ENCODE peak calls at places on chromosomes 1 and 21, in seven cellular contexts. U is cardiac muscle cell; K is heart right ventricle; A is stimulated activated naive CD8-positive, alpha-beta T cell treated with anti-CD3 and anti-CD28 coated beads, Interleukin-15, Interleukin-2, amounts not matched to agents 100 U/mL and 50 U/mL, for 24 hours; O is GM23248; H is GM13977; G is B cell. W is an unnamed sample.

GRCh38 chr1:27689423-27690173 is 17.6 kb upstream of the IFI6 start:
- DNase-seq in G (no peak), O (peak; percentile 76), U (peak; percentile 64), K (no peak), A (no peak), H (peak; percentile 43), W (no peak)

GRCh38 chr1:176462671-176463225 is at the start of gene PAPPA2:
- DNase-seq in G (no peak), K (no peak), H (no peak), U (no peak), O (no peak), A (no peak), W (no peak)

GRCh38 chr1:222276062-222276461 is 271.8 kb downstream of the HHIPL2 start:
- DNase-seq in G (no peak), A (no peak), O (no peak), U (no peak), K (no peak), H (no peak), W (no peak)

GRCh38 chr1:198932351-198932991 is 293.6 kb downstream of the PTPRC start:
- DNase-seq in H (no peak), U (no peak), K (no peak), A (no peak), O (no peak), G (no peak), W (no peak)

GRCh38 chr21:26769613-26770188 is 75.5 kb downstream of the ADAMTS1 start:
- DNase-seq in A (no peak), O (peak; percentile 78), G (no peak), H (no peak), U (peak; percentile 77), K (no peak), W (no peak)

GRCh38 chr21:20215959-20216358 is 782.2 kb upstream of the NCAM2 start:
- DNase-seq in A (no peak), G (no peak), O (no peak), K (no peak), H (no peak), U (no peak), W (no peak)

GRCh38 chr1:22710688-22711024 is at the start of gene EPHB2:
- DNase-seq in G (no peak), A (peak; percentile 44), K (peak; percentile 57), O (peak; percentile 75), H (peak; percentile 72), U (no peak), W (peak; percentile 42)

GRCh38 chr1:67004176-67004575 is 49.8 kb downstream of the SLC35D1 start:
- DNase-seq in G (no peak), H (no peak), K (no peak), A (no peak), U (no peak), O (no peak), W (no peak)

GRCh38 chr1:177181631-177182291 is 11.0 kb downstream of the BRINP2 start:
- DNase-seq in G (no peak), H (peak; percentile 76), K (peak; percentile 52), U (peak; percentile 66), A (peak; percentile 54), O (peak; percentile 75), W (peak; percentile 92)

GRCh38 chr1:32872189-32872898 is 1.6 kb upstream of the FNDC5 start:
- DNase-seq in A (peak; percentile 77), H (peak; percentile 81), U (peak; percentile 68), K (peak; percentile 59), G (peak; percentile 65), O (peak; percentile 52), W (peak; percentile 97)

GRCh38 chr1:74010206-74010605 is 187.8 kb downstream of the LRRIQ3 start:
- DNase-seq in K (no peak), G (no peak), A (no peak), U (no peak), O (no peak), H (no peak), W (peak; percentile 12)

GRCh38 chr1:94542088-94542671 is 621 bp upstream of the F3 start:
- DNase-seq in H (peak; percentile 29), U (peak; percentile 44), G (no peak), O (peak; percentile 72), K (peak; percentile 45), A (no peak), W (peak; percentile 39)

GRCh38 chr1:97334454-97334853 is 586.4 kb downstream of the DPYD start:
- DNase-seq in U (peak; percentile 65), A (no peak), K (no peak), O (peak; percentile 83), G (no peak), H (no peak), W (no peak)

GRCh38 chr1:150364231-150365003 is 470 bp downstream of the RPRD2 start:
- DNase-seq in K (peak; percentile 82), H (peak; percentile 44), U (peak; percentile 85), A (peak; percentile 83), G (peak; percentile 79), O (peak; percentile 90), W (peak; percentile 80)

GRCh38 chr1:29789221-29789909 is 553.0 kb downstream of the PTPRU start:
- DNase-seq in A (no peak), U (no peak), O (no peak), H (no peak), G (no peak), K (no peak), W (no peak)

GRCh38 chr1:1291611-1292441 is 11.6 kb downstream of the SCNN1D start:
- DNase-seq in A (peak; percentile 63), U (peak; percentile 72), G (peak; percentile 82), K (peak; percentile 56), O (peak; percentile 69), H (peak; percentile 89), W (peak; percentile 85)

GRCh38 chr1:17527036-17527914 is 12.2 kb upstream of the ARHGEF10L start:
- DNase-seq in K (no peak), H (no peak), O (peak; percentile 50), A (no peak), U (peak; percentile 53), G (no peak), W (no peak)

GRCh38 chr1:208189183-208189582 is 55.0 kb downstream of the PLXNA2 start:
- DNase-seq in G (no peak), O (peak; percentile 27), H (peak; percentile 56), A (no peak), U (no peak), K (no peak), W (no peak)

GRCh38 chr1:1862905-1863547 is 27.9 kb downstream of the GNB1 start:
- DNase-seq in U (no peak), H (no peak), A (no peak), K (no peak), O (peak; percentile 62), G (no peak), W (no peak)

GRCh38 chr1:115363171-115363570 is 25.1 kb upstream of the NGF start:
- DNase-seq in H (no peak), G (no peak), A (no peak), O (no peak), K (no peak), U (no peak), W (no peak)

GRCh38 chr1:29593601-29594382 is 357.5 kb downstream of the PTPRU start:
- DNase-seq in K (no peak), O (peak; percentile 29), H (no peak), A (no peak), G (no peak), U (no peak), W (no peak)

GRCh38 chr1:98420376-98421097 is 241.0 kb upstream of the SNX7 start:
- DNase-seq in K (no peak), G (no peak), A (no peak), H (no peak), U (no peak), O (peak; percentile 29), W (no peak)

GRCh38 chr1:66335125-66335524 is 198.8 kb upstream of the SGIP1 start:
- DNase-seq in G (no peak), K (no peak), U (no peak), A (no peak), O (no peak), H (no peak), W (no peak)

GRCh38 chr1:11594222-11594621 is 60.0 kb downstream of the FBXO2 start:
- DNase-seq in K (no peak), A (no peak), G (no peak), H (no peak), U (peak; percentile 64), O (peak; percentile 44), W (peak; percentile 53)

GRCh38 chr1:92211166-92211565 is 6.5 kb upstream of the C1orf146 start:
- DNase-seq in O (peak; percentile 86), H (no peak), G (no peak), A (no peak), K (no peak), U (peak; percentile 69), W (no peak)

GRCh38 chr21:43835861-43836260 is 29.2 kb upstream of the AGPAT3 start:
- DNase-seq in A (no peak), G (no peak), K (no peak), O (no peak), H (no peak), U (no peak), W (no peak)

GRCh38 chr1:41408691-41409090 is 47.5 kb downstream of the FOXO6 start:
- DNase-seq in O (no peak), H (no peak), A (no peak), G (no peak), U (no peak), K (no peak), W (no peak)

GRCh38 chr21:30446969-30447368 is 6.9 kb downstream of the KRTAP15-1 start:
- DNase-seq in H (no peak), O (no peak), G (no peak), U (no peak), A (no peak), K (no peak), W (no peak)

GRCh38 chr1:14877224-14877623 is 276.3 kb upstream of the TMEM51 start:
- DNase-seq in G (no peak), H (no peak), U (no peak), K (no peak), A (no peak), O (no peak), W (no peak)

GRCh38 chr1:111415461-111415860 is 12.1 kb downstream of the OVGP1 start:
- DNase-seq in O (no peak), K (no peak), H (no peak), A (no peak), U (no peak), G (no peak), W (no peak)

W was measured in WTC11.